ENCODE peak calls at places on chromosomes 11 and 22, in nine cellular contexts. F is tibial artery; L is neural progenitor cell; A is transverse colon; K is uterus; X is aorta; U is right lobe of liver; I is mesenchymal stem cell; D is naive thymus-derived CD4-positive, alpha-beta T cell. Q is an unnamed sample. For H3K4me1, the result is how much of the 10 kb centered on the place peaks cover.

GRCh38 chr22:32323513-32324164 is 34.0 kb upstream of the RFPL3 start:
- DNase-seq in L (no peak), K (no peak), D (no peak), X (no peak), I (no peak), A (no peak), F (peak), U (no peak), Q (no peak)

GRCh38 chr22:19090586-19091127 is 31.6 kb downstream of the DGCR2 start:
- DNase-seq in I (no peak), X (no peak), L (no peak), K (no peak), A (no peak), D (no peak), F (no peak), U (no peak), Q (no peak)

GRCh38 chr11:70421123-70421522 is 22.8 kb downstream of the CTTN start:
- DNase-seq in U (no peak), X (no peak), L (no peak), F (no peak), I (no peak), A (no peak), D (no peak), K (no peak), Q (no peak)

GRCh38 chr11:9232482-9232881 is 32.7 kb downstream of the DENND5A start:
- DNase-seq in A (no peak), L (no peak), U (no peak), I (no peak), X (no peak), D (no peak), K (no peak), F (no peak), Q (no peak)

GRCh38 chr11:120707098-120707497 is 195.6 kb downstream of the GRIK4 start:
- DNase-seq in D (no peak), A (no peak), F (no peak), L (no peak), I (no peak), U (no peak), K (no peak), X (no peak), Q (no peak)

GRCh38 chr22:46061431-46062231 is 84.7 kb upstream of the WNT7B start:
- DNase-seq in D (no peak), K (peak), X (peak), F (peak), U (peak), L (peak), A (peak), I (no peak), Q (peak)

GRCh38 chr11:77778549-77778948 is 42.0 kb downstream of the RSF1 start:
- DNase-seq in A (no peak), F (no peak), D (no peak), K (no peak), U (no peak), I (no peak), L (no peak), X (no peak), Q (no peak)

GRCh38 chr11:4191031-4191571 is 96.5 kb downstream of the RRM1 start:
- DNase-seq in A (no peak), F (peak), U (peak), I (no peak), X (peak), D (no peak), K (no peak), L (no peak), Q (no peak)

GRCh38 chr11:95884364-95884763 is 39.5 kb downstream of the MTMR2 start:
- DNase-seq in F (no peak), A (no peak), X (no peak), D (no peak), K (no peak), U (no peak), L (no peak), I (peak), Q (no peak)

GRCh38 chr11:58999291-58999680 is 60.0 kb downstream of the GLYATL1 start:
- DNase-seq in A (no peak), F (no peak), K (no peak), I (no peak), L (no peak), D (no peak), X (no peak), U (no peak), Q (no peak)

GRCh38 chr11:124670732-124671131 is 2.8 kb downstream of the SIAE start:
- DNase-seq in U (no peak), I (no peak), L (no peak), F (no peak), X (no peak), K (no peak), A (no peak), D (peak), Q (no peak)

GRCh38 chr11:134433251-134433650 is 21.2 kb upstream of the B3GAT1 start:
- DNase-seq in U (no peak), L (no peak), A (no peak), D (no peak), X (no peak), I (no peak), F (no peak), K (no peak), Q (no peak)

GRCh38 chr11:102676086-102676485 is 29.5 kb downstream of the MMP27 start:
- DNase-seq in U (no peak), X (no peak), A (no peak), I (no peak), F (no peak), K (no peak), D (no peak), L (no peak), Q (no peak)

GRCh38 chr11:61897387-61898246 is 6.3 kb upstream of the FADS3 start:
- DNase-seq in X (peak), K (peak), D (peak), U (no peak), L (peak), I (peak), F (peak), A (peak), Q (peak)

GRCh38 chr11:114076974-114077373 is 17.5 kb downstream of the ZBTB16 start:
- DNase-seq in X (no peak), L (peak), A (no peak), I (peak), F (no peak), K (no peak), U (no peak), D (no peak), Q (no peak)

GRCh38 chr11:67204837-67205236 is 61.4 kb upstream of the GRK2 start:
- DNase-seq in I (no peak), F (no peak), U (no peak), A (no peak), K (no peak), L (no peak), D (no peak), X (no peak), Q (no peak)

GRCh38 chr11:14336507-14337503 is 22.2 kb downstream of the RRAS2 start:
- DNase-seq in A (no peak), F (no peak), I (peak), K (no peak), D (no peak), L (no peak), U (no peak), X (no peak), Q (no peak)

GRCh38 chr22:48152916-48153315 is 1390.5 kb downstream of the TBC1D22A start:
- DNase-seq in L (no peak), K (no peak), D (no peak), I (no peak), A (no peak), U (no peak), F (peak), X (no peak), Q (no peak)
- H3K4me1 ChIP-seq in L (under half), K (under half), D (under half), I (under half), A (under half), U (under half), F (under half), X (under half), Q (under half)

DNA sequence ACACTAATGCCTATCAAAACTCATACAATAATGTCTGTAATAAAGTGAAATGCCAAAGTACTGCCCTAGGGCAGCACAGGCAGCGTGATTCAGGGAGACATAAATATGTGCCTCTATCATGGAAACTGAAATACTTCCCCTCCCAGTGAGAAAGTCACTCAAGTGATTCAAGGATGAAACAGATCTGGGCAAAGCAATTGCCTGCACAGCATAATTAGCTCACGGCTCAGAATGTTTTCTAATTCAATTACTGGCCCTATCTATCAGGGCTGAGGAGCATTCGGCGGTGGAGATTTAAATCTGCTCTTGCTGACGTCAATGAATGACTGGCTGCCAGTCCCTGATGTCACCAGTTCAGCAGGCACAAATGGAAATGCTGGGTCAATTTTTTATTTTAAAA is 27.7 kb upstream of the PPP2R1B start:
- DNase-seq in F (no peak), I (no peak), A (no peak), U (peak), K (no peak), X (no peak), D (no peak), L (no peak), Q (no peak)
- H3K4me1 ChIP-seq in F (under half), I (under half), A (under half), U (under half), K (under half), X (under half), D (under half), L (under half), Q (under half)

GRCh38 chr22:42939451-42939881 is 75.5 kb downstream of the PACSIN2 start:
- DNase-seq in I (no peak), U (no peak), D (no peak), K (no peak), X (no peak), L (no peak), A (peak), F (no peak), Q (no peak)
- H3K4me1 ChIP-seq in I (under half), U (under half), D (under half), K (under half), X (under half), L (under half), A (half or more), F (half or more), Q (half or more)

GRCh38 chr22:42961815-42962214 is 53.1 kb downstream of the PACSIN2 start:
- DNase-seq in L (no peak), X (no peak), D (peak), I (no peak), F (no peak), U (no peak), K (no peak), A (no peak), Q (no peak)
- H3K4me1 ChIP-seq in L (under half), X (under half), D (under half), I (under half), F (under half), U (under half), K (under half), A (under half), Q (under half)

DNA sequence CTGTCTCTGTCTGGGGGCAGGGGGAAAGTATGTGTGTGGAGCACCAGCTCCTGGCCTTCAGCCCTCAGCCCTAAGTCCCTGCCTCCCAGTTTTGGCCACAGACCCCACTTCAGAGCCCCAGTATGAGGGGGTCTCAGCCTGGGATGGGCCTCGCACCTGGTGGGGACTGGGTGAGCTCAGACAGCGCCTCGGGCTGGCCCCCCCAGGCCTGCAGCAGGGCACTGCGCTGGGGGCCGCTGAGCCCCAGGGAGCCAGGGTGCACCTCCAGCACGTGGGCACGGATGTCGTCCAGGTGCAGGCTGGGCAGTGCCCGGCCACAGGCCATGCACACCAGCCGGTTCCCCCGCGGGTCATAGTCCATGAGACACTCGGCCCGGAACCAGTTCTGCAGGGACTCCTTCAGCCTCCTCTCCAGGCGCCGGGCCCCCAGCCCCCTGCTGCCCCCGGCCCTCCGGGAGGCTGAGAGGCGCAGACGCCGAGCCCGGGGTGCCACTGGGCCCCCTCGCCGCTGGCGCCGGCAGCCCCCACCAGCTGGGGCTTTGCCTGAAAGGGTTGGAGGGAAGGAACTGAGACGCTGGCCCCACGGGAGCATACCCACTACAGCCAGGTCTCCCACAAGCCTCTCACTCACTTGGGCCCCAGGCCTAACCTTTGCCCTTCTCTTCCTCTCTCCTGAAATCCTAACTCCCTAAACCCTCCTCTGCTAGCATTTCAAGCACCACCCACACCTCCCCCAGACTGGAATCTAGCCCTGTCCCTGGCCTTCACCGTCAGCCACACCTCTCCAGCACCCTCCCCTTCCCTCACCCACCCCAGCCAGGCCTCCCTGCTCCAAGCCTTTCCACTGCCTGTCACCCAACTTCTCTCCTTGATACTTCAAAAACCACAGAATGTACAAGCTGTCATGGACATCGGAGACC is 3.6 kb downstream of the ZFTA start:
- DNase-seq in I (no peak), K (peak), F (peak), U (peak), L (peak), A (peak), X (peak), D (no peak), Q (peak)
- H3K4me1 ChIP-seq in I (half or more), K (under half), F (under half), U (under half), L (under half), A (under half), X (under half), D (under half), Q (under half)

GRCh38 chr22:30209642-30210041 is 36.9 kb downstream of the LIF start:
- DNase-seq in A (no peak), D (no peak), I (no peak), L (no peak), K (no peak), F (no peak), X (no peak), U (peak), Q (no peak)
- H3K4me1 ChIP-seq in A (under half), D (under half), I (half or more), L (under half), K (under half), F (under half), X (under half), U (under half), Q (under half)